ENCODE peak calls at places on chromosomes 5 and 9, in eight cellular contexts. E is CD4-positive, alpha-beta T cell; T is hepatocyte; M is cardiac muscle cell; H is stomach; I is prostate gland; X is activated CD8-positive, alpha-beta T cell treated with anti-CD3 and anti-CD28 coated beads for 36 hours; S is IMR-90. K is an unnamed sample.
A peak's percentile ranks its signal among the peaks of the same experiment; 100 is the strongest.

GRCh38 chr9:76729980-76730737 is 34.1 kb upstream of the PCA3 start:
- DNase-seq in E (no peak), T (no peak), M (no peak), H (no peak), I (no peak), X (no peak), S (no peak), K (no peak)

GRCh38 chr9:136961279-136962065 is 9.4 kb downstream of the LCN12 start:
- DNase-seq in E (no peak), T (no peak), M (peak; percentile 26), H (peak; percentile 74), I (peak; percentile 59), X (no peak), S (no peak), K (no peak)

GRCh38 chr5:150434502-150434901 is 15.0 kb downstream of the RPS14 start:
- DNase-seq in E (no peak), T (peak; percentile 70), M (peak; percentile 76), H (no peak), I (peak; percentile 59), X (no peak), S (peak; percentile 98), K (peak; percentile 86)

GRCh38 chr5:172280937-172281336 is 2.6 kb downstream of the UBTD2 start:
- DNase-seq in E (no peak), T (no peak), M (no peak), H (no peak), I (no peak), X (no peak), S (peak; percentile 77), K (peak; percentile 75)

GRCh38 chr9:12368569-12368968 is 324.6 kb upstream of the TYRP1 start:
- DNase-seq in E (no peak), T (no peak), M (no peak), H (no peak), I (no peak), X (no peak), S (no peak), K (no peak)

GRCh38 chr5:128870923-128871322 is 94.4 kb upstream of the SLC27A6 start:
- DNase-seq in E (no peak), T (no peak), M (no peak), H (no peak), I (no peak), X (no peak), S (no peak), K (no peak)

GRCh38 chr5:12245429-12245828 is 341.2 kb upstream of the CTNND2 start:
- DNase-seq in E (no peak), T (no peak), M (no peak), H (no peak), I (no peak), X (no peak), S (no peak), K (no peak)

GRCh38 chr5:93512799-93513198 is 68.2 kb downstream of the NR2F1-AS1 start:
- DNase-seq in E (no peak), T (no peak), M (peak; percentile 69), H (no peak), I (no peak), X (no peak), S (peak; percentile 95), K (peak; percentile 90)

GRCh38 chr5:86968311-86968753 is 299.4 kb upstream of the RASA1 start:
- DNase-seq in E (no peak), T (peak; percentile 51), M (peak; percentile 88), H (no peak), I (no peak), X (no peak), S (peak; percentile 65), K (peak; percentile 62)

GRCh38 chr5:98964621-98965020 is 35.8 kb upstream of the CHD1 start:
- DNase-seq in E (no peak), T (no peak), M (no peak), H (no peak), I (no peak), X (no peak), S (no peak), K (no peak)

GRCh38 chr5:51382759-51383493 is at the start of gene ISL1:
- DNase-seq in E (no peak), T (peak; percentile 93), M (peak; percentile 78), H (peak; percentile 94), I (peak; percentile 29), X (peak; percentile 12), S (peak; percentile 55), K (peak; percentile 61)

GRCh38 chr5:180975338-180975737 is 13.3 kb upstream of the BTNL3 start:
- DNase-seq in E (no peak), T (no peak), M (no peak), H (no peak), I (no peak), X (peak; percentile 3), S (no peak), K (no peak)

GRCh38 chr5:34717426-34718327 is 61.5 kb downstream of the RAI14 start:
- DNase-seq in E (no peak), T (peak; percentile 25), M (peak; percentile 88), H (no peak), I (no peak), X (no peak), S (peak; percentile 99), K (peak; percentile 99)

GRCh38 chr9:103700558-103700957 is 393.6 kb upstream of the SMC2 start:
- DNase-seq in E (no peak), T (no peak), M (peak; percentile 7), H (no peak), I (no peak), X (no peak), S (no peak), K (no peak)

GRCh38 chr5:132455614-132456115 is 34.9 kb downstream of the IRF1 start:
- DNase-seq in E (no peak), T (no peak), M (no peak), H (no peak), I (no peak), X (no peak), S (no peak), K (no peak)

GRCh38 chr5:51033215-51033614 is 350.0 kb upstream of the ISL1 start:
- DNase-seq in E (no peak), T (no peak), M (no peak), H (peak; percentile 78), I (no peak), X (no peak), S (no peak), K (no peak)

GRCh38 chr9:87863882-87864465 is 18.7 kb upstream of the SPATA31E1 start:
- DNase-seq in E (no peak), T (no peak), M (no peak), H (no peak), I (no peak), X (no peak), S (no peak), K (no peak)

GRCh38 chr9:128713941-128714573 is 9.9 kb downstream of the ZDHHC12 start:
- DNase-seq in E (no peak), T (no peak), M (no peak), H (no peak), I (no peak), X (no peak), S (no peak), K (no peak)

GRCh38 chr9:116985636-116986414 is 298.7 kb downstream of the TRIM32 start:
- DNase-seq in E (no peak), T (no peak), M (no peak), H (no peak), I (no peak), X (no peak), S (no peak), K (no peak)

GRCh38 chr5:170070556-170071412 is 34.9 kb upstream of the FOXI1 start:
- DNase-seq in E (no peak), T (peak; percentile 72), M (peak; percentile 68), H (no peak), I (no peak), X (peak; percentile 42), S (peak; percentile 45), K (peak; percentile 43)
- TF ChIP-seq CTCF in E (peak; percentile 42), T (peak; percentile 77), M (peak; percentile 71), H (no peak), I (peak; percentile 50), X (peak; percentile 70), S (peak; percentile 62), K (peak; percentile 66)

GRCh38 chr5:176577312-176578176 is 28.4 kb downstream of the CDHR2 start:
- DNase-seq in E (no peak), T (no peak), M (no peak), H (no peak), I (no peak), X (no peak), S (no peak), K (no peak)

GRCh38 chr5:176575066-176575465 is 25.9 kb downstream of the CDHR2 start:
- DNase-seq in E (no peak), T (no peak), M (no peak), H (no peak), I (no peak), X (no peak), S (no peak), K (no peak)

GRCh38 chr5:176579323-176579722 is 30.2 kb downstream of the CDHR2 start:
- DNase-seq in E (no peak), T (no peak), M (no peak), H (no peak), I (no peak), X (no peak), S (peak; percentile 29), K (no peak)

GRCh38 chr5:176575488-176576422 is 26.6 kb downstream of the CDHR2 start:
- DNase-seq in E (no peak), T (no peak), M (no peak), H (no peak), I (no peak), X (no peak), S (no peak), K (no peak)

DNA sequence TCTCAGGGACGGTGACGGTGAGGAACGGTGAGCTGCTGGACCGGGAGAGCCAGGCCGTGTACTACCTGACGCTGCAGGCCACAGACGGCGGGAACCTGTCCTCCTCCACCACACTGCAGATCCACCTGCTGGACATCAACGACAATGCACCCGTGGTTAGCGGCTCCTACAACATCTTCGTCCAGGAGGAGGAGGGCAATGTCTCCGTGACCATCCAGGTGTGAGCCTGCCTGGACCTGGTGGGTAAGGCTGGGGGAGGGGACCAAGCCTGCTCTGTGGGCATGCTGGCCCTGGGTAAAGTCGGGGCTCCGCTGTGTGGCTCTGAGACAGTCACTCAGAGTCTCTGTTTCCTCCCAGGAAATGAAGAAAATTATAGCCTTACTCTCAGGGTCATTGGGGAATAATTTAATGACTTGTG is 29.3 kb downstream of the CDHR2 start:
- DNase-seq in E (peak; percentile 25), T (peak; percentile 86), M (peak; percentile 36), H (peak; percentile 80), I (peak; percentile 83), X (peak; percentile 60), S (peak; percentile 38), K (peak; percentile 17)
- TF ChIP-seq CTCF in E (peak; percentile 51), T (peak; percentile 57), M (peak; percentile 50), H (no peak), I (peak; percentile 50), X (peak; percentile 35), S (peak; percentile 32), K (peak; percentile 53)

GRCh38 chr5:157115012-157115411 is 6.2 kb upstream of the HAVCR2 start:
- DNase-seq in E (no peak), T (no peak), M (no peak), H (no peak), I (no peak), X (no peak), S (no peak), K (no peak)
- TF ChIP-seq CTCF in E (no peak), T (no peak), M (no peak), H (no peak), I (no peak), X (no peak), S (no peak), K (no peak)

GRCh38 chr5:130724658-130725057 is 440.4 kb downstream of the HINT1 start:
- DNase-seq in E (no peak), T (no peak), M (no peak), H (no peak), I (no peak), X (no peak), S (no peak), K (no peak)

GRCh38 chr5:130715541-130715940 is 449.5 kb downstream of the HINT1 start:
- DNase-seq in E (no peak), T (no peak), M (no peak), H (no peak), I (no peak), X (no peak), S (no peak), K (no peak)

GRCh38 chr5:130720355-130720754 is 444.7 kb downstream of the HINT1 start:
- DNase-seq in E (no peak), T (peak; percentile 69), M (peak; percentile 72), H (no peak), I (no peak), X (no peak), S (no peak), K (peak; percentile 5)
- TF ChIP-seq CTCF in E (no peak), T (peak; percentile 65), M (peak; percentile 69), H (no peak), I (no peak), X (no peak), S (no peak), K (peak; percentile 47)

K was measured in AG10803.